ENCODE peak calls at places on chromosomes 2 and 18, in four cellular contexts. H is HepG2, V is K562, D is GM12878. J is an unnamed sample.

GRCh38 chr18:10856146-10856545 is 293.2 kb downstream of the PIEZO2 start:
- DNase-seq in H (no peak), D (no peak), V (no peak), J (no peak)

GRCh38 chr2:207091175-207091574 is 74.6 kb downstream of the KLF7 start:
- DNase-seq in D (no peak), H (no peak), V (no peak), J (no peak)

GRCh38 chr18:1246827-1247226 is 342.2 kb downstream of the ADCYAP1 start:
- DNase-seq in V (no peak), H (no peak), D (no peak), J (no peak)

GRCh38 chr18:65606551-65607130 is 144.2 kb upstream of the CDH7 start:
- DNase-seq in V (no peak), H (no peak), D (no peak), J (no peak)

GRCh38 chr2:121972203-121972602 is 216.8 kb downstream of the TSN start:
- DNase-seq in H (no peak), V (no peak), D (no peak), J (no peak)

GRCh38 chr18:46211816-46212215 is 107.6 kb downstream of the HAUS1 start:
- DNase-seq in D (no peak), V (peak; percentile 8), H (no peak), J (no peak)

GRCh38 chr18:46639386-46639785 is 17.6 kb downstream of the LOXHD1 start:
- DNase-seq in D (no peak), V (no peak), H (no peak), J (no peak)

GRCh38 chr18:21049306-21049705 is 62.3 kb downstream of the ROCK1 start:
- DNase-seq in H (no peak), D (no peak), V (no peak), J (no peak)

GRCh38 chr18:23277399-23277798 is 142.1 kb downstream of the CABLES1 start:
- DNase-seq in D (no peak), H (no peak), V (no peak), J (no peak)

GRCh38 chr2:30801821-30802455 is 5.3 kb downstream of the CAPN13 start:
- DNase-seq in V (no peak), D (no peak), H (no peak), J (no peak)

GRCh38 chr2:237629739-237630138 is 2.4 kb downstream of the LRRFIP1 start:
- DNase-seq in D (no peak), H (no peak), V (no peak), J (no peak)

GRCh38 chr2:233026211-233026813 is 6.2 kb upstream of the NEU2 start:
- DNase-seq in H (no peak), D (no peak), V (no peak), J (no peak)

DNA sequence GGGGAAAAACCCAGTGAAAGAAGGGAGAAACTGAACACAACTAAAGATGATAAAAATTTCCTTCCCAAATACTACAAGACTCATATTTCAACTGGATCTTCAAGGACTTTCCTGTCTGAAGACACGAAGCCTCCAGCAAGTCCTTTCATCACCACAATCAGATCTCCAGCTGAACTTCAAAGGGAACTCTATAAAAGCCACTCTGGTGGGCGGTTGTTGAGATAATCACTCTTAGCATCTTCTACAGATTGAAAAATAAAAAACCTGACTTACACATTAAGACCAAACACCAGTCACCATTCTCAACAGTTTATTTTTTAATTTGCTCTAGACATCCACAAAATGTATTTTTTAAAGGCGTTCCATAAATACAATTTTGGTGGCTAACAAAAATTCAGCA is 4.4 kb downstream of the REV1 start:
- DNase-seq in H (no peak), V (no peak), D (no peak), J (no peak)
- TF ChIP-seq ZNF274 in H (no peak), V (no peak), D (no peak), J (no peak)

GRCh38 chr2:45786831-45787357 is 135.4 kb downstream of the PRKCE start:
- DNase-seq in V (no peak), H (no peak), D (no peak), J (no peak)
- TF ChIP-seq ZBTB33 in V (no peak), H (no peak), D (no peak), J (no peak)

GRCh38 chr2:201223089-201224073 is 37.0 kb upstream of the CASP8 start:
- DNase-seq in V (no peak), H (no peak), D (no peak), J (no peak)
- H3K4me3 ChIP-seq in V (no peak overlapping the region), H (no peak overlapping the region), D (no peak overlapping the region), J (no peak overlapping the region)

GRCh38 chr2:217797661-217798069 is 205.1 kb downstream of the TNS1 start:
- DNase-seq in H (no peak), V (peak; percentile 32), D (no peak), J (no peak)
- TF ChIP-seq ZNF274 in H (no peak), V (no peak), D (no peak), J (no peak)

DNA sequence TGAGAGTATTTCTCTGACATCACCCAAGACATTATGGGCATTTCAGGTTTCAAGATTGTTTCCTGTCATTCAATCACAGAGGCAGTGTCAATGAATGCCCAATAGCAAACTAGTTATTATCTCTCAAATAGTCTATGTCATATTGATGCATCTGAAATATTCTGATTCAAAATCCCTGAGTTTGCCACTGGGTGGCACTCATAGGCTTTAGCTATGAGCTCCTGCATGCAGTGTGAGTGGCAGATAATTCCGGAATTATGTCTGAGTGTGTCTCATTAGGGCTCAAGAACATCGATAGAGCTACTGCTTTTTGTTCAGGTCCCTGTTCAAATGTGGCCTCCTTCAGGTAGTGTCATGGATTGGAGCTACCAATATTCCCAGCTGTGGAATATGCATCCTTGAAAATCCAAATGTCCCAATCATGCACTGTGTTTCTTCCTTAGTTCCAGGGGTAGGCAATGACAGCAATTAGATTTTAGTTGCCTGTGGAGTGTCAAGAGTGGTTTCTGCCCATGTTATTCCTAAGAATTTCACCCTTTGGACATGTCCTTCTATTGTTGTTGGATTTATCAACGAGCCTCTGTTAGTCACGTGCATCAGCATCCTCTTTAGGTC is 7.8 kb upstream of the OR6B3 start:
- DNase-seq in H (peak; percentile 57), V (peak; percentile 14), D (no peak), J (peak; percentile 54)
- TF ChIP-seq ZBTB33 in H (no peak), V (no peak), D (no peak), J (no peak)

DNA sequence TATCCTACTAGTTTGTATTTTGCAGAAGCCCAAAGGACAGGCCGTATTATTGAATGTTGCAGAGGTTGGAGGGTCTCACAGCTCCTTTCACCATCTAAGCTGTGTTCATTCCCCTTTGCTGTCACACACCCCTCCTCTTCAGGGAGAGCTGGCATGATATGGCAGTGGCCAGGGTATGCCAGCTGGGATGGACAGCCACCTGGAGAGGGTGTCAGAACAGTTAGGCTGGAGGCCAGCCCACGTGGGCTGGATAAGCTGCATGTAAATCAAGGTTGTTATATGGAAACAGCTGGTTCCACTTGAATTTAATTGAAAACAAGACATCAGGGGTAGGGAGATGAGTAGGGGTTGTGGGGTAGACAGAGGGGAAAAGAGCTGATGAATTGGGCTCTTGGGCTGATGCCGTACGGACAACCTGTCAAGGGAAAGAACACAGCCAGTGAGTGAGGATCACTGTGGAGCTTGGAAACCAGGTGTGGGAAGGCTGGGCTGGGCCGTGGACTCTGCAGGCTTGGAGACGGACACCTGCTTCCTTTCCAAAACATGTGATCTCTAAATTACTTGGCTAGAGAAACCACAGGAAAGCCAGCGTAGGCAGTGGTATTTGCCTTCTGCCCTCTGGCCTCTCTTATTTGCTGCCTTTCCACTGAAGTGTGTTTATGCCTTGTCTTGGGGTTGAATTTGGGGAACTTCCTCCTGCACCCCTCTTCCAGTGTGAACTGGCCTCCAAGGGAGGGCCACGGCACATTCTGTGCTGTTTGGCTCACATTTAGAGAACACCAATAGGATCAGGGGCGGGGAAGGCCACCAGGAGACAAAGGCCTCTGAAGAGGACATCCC is 267.6 kb downstream of the PRKCE start:
- DNase-seq in D (no peak), V (no peak), H (no peak), J (no peak)
- H3K4me3 ChIP-seq in D (no peak overlapping the region), V (no peak overlapping the region), H (no peak overlapping the region), J (no peak overlapping the region)

GRCh38 chr2:105701042-105701441 is 43.7 kb upstream of the NCK2 start:
- DNase-seq in H (no peak), D (no peak), V (no peak), J (no peak)
- TF ChIP-seq ZNF274 in H (no peak), D (no peak), V (no peak), J (no peak)

GRCh38 chr18:8722946-8723477 is 17.7 kb downstream of the MTCL1 start:
- DNase-seq in D (no peak), H (peak; percentile 34), V (no peak), J (no peak)

GRCh38 chr18:8721716-8722115 is 16.4 kb downstream of the MTCL1 start:
- DNase-seq in D (no peak), H (peak; percentile 41), V (no peak), J (peak; percentile 48)

GRCh38 chr18:8720141-8720540 is 14.8 kb downstream of the MTCL1 start:
- DNase-seq in D (no peak), V (no peak), H (no peak), J (no peak)

GRCh38 chr18:8719192-8719591 is 13.8 kb downstream of the MTCL1 start:
- DNase-seq in V (no peak), H (no peak), D (no peak), J (no peak)

GRCh38 chr18:8721094-8721669 is 15.8 kb downstream of the MTCL1 start:
- DNase-seq in V (no peak), H (no peak), D (no peak), J (no peak)
- TF ChIP-seq ZBTB33 in V (no peak), H (no peak), D (no peak), J (no peak)

GRCh38 chr2:160428425-160428763 is 65.2 kb downstream of the RBMS1 start:
- DNase-seq in D (no peak), V (no peak), H (no peak), J (no peak)
- H3K4me3 ChIP-seq in D (no peak overlapping the region), V (no peak overlapping the region), H (no peak overlapping the region), J (no peak overlapping the region)

GRCh38 chr18:6729247-6730091 is at the start of gene ARHGAP28:
- DNase-seq in V (peak; percentile 91), H (no peak), D (no peak), J (no peak)
- TF ChIP-seq ZNF274 in V (no peak), H (no peak), D (no peak), J (no peak)

J was measured in HCT116.